ENCODE peak calls at places on chromosomes 5 and 9, in seven cellular contexts. One of them, this sample, is unnamed.

GRCh38 chr9:89657765-89658164 is 53.0 kb downstream of the GADD45G start:
- DNase-seq in amniotic stem cell: no peak
- DNase-seq in activated gamma-delta T cell treated with anti-CD3 and anti-CD28 coated beads, Interleukin-2, amount 50 U/mL, for 16 hours: no peak
- DNase-seq in Ammon's horn: no peak
- DNase-seq in AML-193: no peak
- DNase-seq in NCI-H345: no peak
- DNase-seq in fibroblast of lung: no peak
- DNase-seq in this sample: no peak

GRCh38 chr5:36172593-36172992 is 20.7 kb downstream of the SKP2 start:
- DNase-seq in Ammon's horn: no peak
- DNase-seq in amniotic stem cell: no peak
- DNase-seq in AML-193: no peak
- DNase-seq in NCI-H345: no peak
- DNase-seq in fibroblast of lung: no peak
- DNase-seq in activated gamma-delta T cell treated with anti-CD3 and anti-CD28 coated beads, Interleukin-2, amount 50 U/mL, for 16 hours: no peak
- DNase-seq in this sample: no peak

GRCh38 chr9:22580788-22581187 is 134.2 kb downstream of the DMRTA1 start:
- DNase-seq in NCI-H345: no peak
- DNase-seq in Ammon's horn: no peak
- DNase-seq in amniotic stem cell: no peak
- DNase-seq in fibroblast of lung: no peak
- DNase-seq in activated gamma-delta T cell treated with anti-CD3 and anti-CD28 coated beads, Interleukin-2, amount 50 U/mL, for 16 hours: no peak
- DNase-seq in AML-193: no peak
- DNase-seq in this sample: no peak

GRCh38 chr5:68240196-68240595 is 24.6 kb downstream of the PIK3R1 start:
- DNase-seq in Ammon's horn: no peak
- DNase-seq in AML-193: peak
- DNase-seq in amniotic stem cell: no peak
- DNase-seq in activated gamma-delta T cell treated with anti-CD3 and anti-CD28 coated beads, Interleukin-2, amount 50 U/mL, for 16 hours: no peak
- DNase-seq in NCI-H345: no peak
- DNase-seq in fibroblast of lung: no peak
- DNase-seq in this sample: peak

GRCh38 chr9:2502760-2503159 is 118.8 kb upstream of the VLDLR start:
- DNase-seq in fibroblast of lung: peak
- DNase-seq in NCI-H345: no peak
- DNase-seq in amniotic stem cell: no peak
- DNase-seq in Ammon's horn: no peak
- DNase-seq in activated gamma-delta T cell treated with anti-CD3 and anti-CD28 coated beads, Interleukin-2, amount 50 U/mL, for 16 hours: no peak
- DNase-seq in AML-193: no peak
- DNase-seq in this sample: no peak

GRCh38 chr9:120867676-120868338 is 9.2 kb downstream of the PHF19 start:
- DNase-seq in activated gamma-delta T cell treated with anti-CD3 and anti-CD28 coated beads, Interleukin-2, amount 50 U/mL, for 16 hours: no peak
- DNase-seq in amniotic stem cell: no peak
- DNase-seq in Ammon's horn: no peak
- DNase-seq in NCI-H345: no peak
- DNase-seq in fibroblast of lung: no peak
- DNase-seq in AML-193: no peak
- DNase-seq in this sample: no peak

GRCh38 chr5:40781843-40782409 is 16.2 kb downstream of the PRKAA1 start:
- DNase-seq in amniotic stem cell: no peak
- DNase-seq in NCI-H345: no peak
- DNase-seq in fibroblast of lung: peak
- DNase-seq in activated gamma-delta T cell treated with anti-CD3 and anti-CD28 coated beads, Interleukin-2, amount 50 U/mL, for 16 hours: no peak
- DNase-seq in Ammon's horn: no peak
- DNase-seq in AML-193: peak
- DNase-seq in this sample: peak

GRCh38 chr9:121634800-121635261 is 16.6 kb upstream of the DAB2IP start:
- DNase-seq in activated gamma-delta T cell treated with anti-CD3 and anti-CD28 coated beads, Interleukin-2, amount 50 U/mL, for 16 hours: no peak
- DNase-seq in amniotic stem cell: no peak
- DNase-seq in Ammon's horn: peak
- DNase-seq in NCI-H345: no peak
- DNase-seq in AML-193: no peak
- DNase-seq in fibroblast of lung: no peak
- DNase-seq in this sample: no peak

GRCh38 chr5:73160239-73160671 is 12.7 kb upstream of the TMEM174 start:
- DNase-seq in fibroblast of lung: no peak
- DNase-seq in AML-193: no peak
- DNase-seq in amniotic stem cell: no peak
- DNase-seq in activated gamma-delta T cell treated with anti-CD3 and anti-CD28 coated beads, Interleukin-2, amount 50 U/mL, for 16 hours: no peak
- DNase-seq in Ammon's horn: no peak
- DNase-seq in NCI-H345: no peak
- DNase-seq in this sample: no peak

GRCh38 chr9:16039988-16040761 is 487.3 kb downstream of the CCDC171 start:
- DNase-seq in activated gamma-delta T cell treated with anti-CD3 and anti-CD28 coated beads, Interleukin-2, amount 50 U/mL, for 16 hours: no peak
- DNase-seq in fibroblast of lung: peak
- DNase-seq in NCI-H345: no peak
- DNase-seq in Ammon's horn: no peak
- DNase-seq in AML-193: no peak
- DNase-seq in amniotic stem cell: no peak
- DNase-seq in this sample: no peak

GRCh38 chr9:114163517-114163924 is 8.2 kb downstream of the COL27A1 start:
- DNase-seq in fibroblast of lung: peak
- DNase-seq in AML-193: no peak
- DNase-seq in Ammon's horn: no peak
- DNase-seq in amniotic stem cell: no peak
- DNase-seq in NCI-H345: no peak
- DNase-seq in activated gamma-delta T cell treated with anti-CD3 and anti-CD28 coated beads, Interleukin-2, amount 50 U/mL, for 16 hours: no peak
- DNase-seq in this sample: no peak

This sample was measured in GF-D8.